ENCODE peak calls at places on chromosomes 3 and 15, in nine cellular contexts. Q is WERI-Rb-1; L is hypothalamus; R is left cardiac atrium; X is stimulated activated effector memory CD8-positive, alpha-beta T cell treated with anti-CD3 and anti-CD28 coated beads, Interleukin-12 subunit alpha, Interleukin-12 subunit beta, amount 100 ng/mL, for 72 hours; Z is stomach; C is anterior cingulate cortex; B is H1; M is HuH-7.5. A is an unnamed sample.

GRCh38 chr15:99344639-99345038 is 93.4 kb downstream of the LRRC28 start:
- DNase-seq in B (no peak), L (no peak), M (no peak), C (no peak), Q (no peak), X (no peak), Z (no peak), R (no peak), A (no peak)

GRCh38 chr3:194985031-194985578 is 285.9 kb downstream of the XXYLT1 start:
- DNase-seq in M (peak), R (peak), C (no peak), B (peak), X (no peak), Q (no peak), L (no peak), Z (peak), A (no peak)

GRCh38 chr15:70614221-70614620 is 149.1 kb downstream of the UACA start:
- DNase-seq in R (no peak), M (no peak), L (no peak), C (no peak), Z (no peak), B (no peak), Q (no peak), X (no peak), A (no peak)

GRCh38 chr3:120604382-120604781 is 8.2 kb downstream of the NDUFB4 start:
- DNase-seq in X (no peak), L (no peak), C (no peak), Q (peak), B (no peak), M (no peak), Z (no peak), R (no peak), A (no peak)

GRCh38 chr15:42402806-42403205 is 43.5 kb downstream of the CAPN3 start:
- DNase-seq in M (no peak), Q (no peak), X (no peak), L (no peak), C (no peak), R (no peak), B (no peak), Z (no peak), A (no peak)

GRCh38 chr15:66603301-66604179 is 37.7 kb upstream of the LCTL start:
- DNase-seq in Q (peak), Z (peak), B (peak), C (peak), R (peak), M (peak), X (peak), L (no peak), A (peak)

GRCh38 chr3:178536271-178537079 is at the start of gene KCNMB2:
- DNase-seq in Q (no peak), L (no peak), B (no peak), C (no peak), M (no peak), R (no peak), X (no peak), Z (no peak), A (peak)

GRCh38 chr3:125618208-125618607 is 22.9 kb upstream of the OSBPL11 start:
- DNase-seq in Z (no peak), R (no peak), Q (no peak), M (no peak), X (no peak), L (no peak), C (no peak), B (no peak), A (no peak)

GRCh38 chr3:10556312-10556711 is 50.9 kb upstream of the ATP2B2 start:
- DNase-seq in X (no peak), Z (no peak), B (no peak), M (no peak), L (no peak), R (no peak), C (no peak), Q (peak), A (no peak)

GRCh38 chr3:30680789-30681188 is 74.4 kb downstream of the TGFBR2 start:
- DNase-seq in M (no peak), L (peak), X (no peak), Z (no peak), C (peak), B (no peak), Q (no peak), R (no peak), A (no peak)

GRCh38 chr15:34813446-34814190 is 18.3 kb upstream of the ACTC1 start:
- DNase-seq in R (no peak), M (no peak), C (no peak), X (no peak), Q (no peak), B (no peak), Z (no peak), L (no peak), A (no peak)

GRCh38 chr15:73922186-73923151 is 3.8 kb upstream of the LOXL1 start:
- DNase-seq in M (no peak), Z (no peak), Q (peak), X (no peak), B (no peak), R (peak), C (no peak), L (no peak), A (peak)

GRCh38 chr3:165464736-165465135 is 268.6 kb upstream of the SLITRK3 start:
- DNase-seq in Q (no peak), M (no peak), X (no peak), B (no peak), L (no peak), C (no peak), Z (no peak), R (no peak), A (no peak)

GRCh38 chr3:112143689-112144088 is 10.6 kb upstream of the GCSAM start:
- DNase-seq in Q (no peak), R (no peak), M (no peak), L (no peak), C (no peak), B (no peak), X (no peak), Z (no peak), A (no peak)

GRCh38 chr15:94040523-94041248 is 190.7 kb upstream of the MCTP2 start:
- DNase-seq in M (no peak), C (no peak), R (no peak), B (no peak), X (no peak), L (no peak), Q (no peak), Z (no peak), A (no peak)

GRCh38 chr3:158731938-158732855 is at the start of gene RARRES1:
- DNase-seq in Q (peak), Z (peak), R (peak), X (peak), C (peak), L (no peak), M (no peak), B (no peak), A (no peak)

GRCh38 chr15:100730129-100730528 is 127.7 kb downstream of the ASB7 start:
- DNase-seq in X (no peak), M (no peak), B (no peak), Q (no peak), C (no peak), Z (no peak), L (no peak), R (no peak), A (no peak)

GRCh38 chr3:15327941-15328340 is 4.4 kb downstream of the SH3BP5 start:
- DNase-seq in L (no peak), M (no peak), C (no peak), Q (no peak), B (no peak), Z (no peak), X (no peak), R (peak), A (no peak)

GRCh38 chr15:81273200-81273599 is 50.7 kb downstream of the STARD5 start:
- DNase-seq in B (no peak), M (no peak), C (no peak), R (no peak), Q (no peak), X (peak), Z (no peak), L (no peak), A (no peak)

GRCh38 chr3:28050895-28051294 is 190.5 kb upstream of the CMC1 start:
- DNase-seq in Z (no peak), X (peak), C (no peak), Q (no peak), R (no peak), L (no peak), B (no peak), M (peak), A (no peak)

GRCh38 chr3:171193693-171194092 is 167.2 kb upstream of the SLC2A2 start:
- DNase-seq in Z (no peak), R (no peak), X (no peak), Q (no peak), C (no peak), B (no peak), M (no peak), L (no peak), A (no peak)

GRCh38 chr15:56869573-56869972 is 48.9 kb upstream of the TCF12 start:
- DNase-seq in M (no peak), C (peak), Z (peak), Q (peak), R (peak), X (peak), L (no peak), B (no peak), A (no peak)

GRCh38 chr3:194685050-194685722 is 497 bp upstream of the FAM43A start:
- DNase-seq in C (no peak), X (no peak), Z (peak), R (no peak), M (no peak), B (no peak), Q (no peak), L (no peak), A (no peak)

GRCh38 chr3:49701388-49702077 is 12.2 kb downstream of the RNF123 start:
- DNase-seq in C (no peak), B (no peak), M (no peak), Q (peak), Z (no peak), X (no peak), L (no peak), R (no peak), A (peak)

GRCh38 chr15:62242999-62243398 is 77.9 kb upstream of the C2CD4B start:
- DNase-seq in Z (no peak), R (no peak), C (no peak), Q (no peak), M (no peak), B (no peak), X (no peak), L (no peak), A (no peak)

GRCh38 chr15:69414702-69415161 is 583 bp downstream of the KIF23 start:
- DNase-seq in B (no peak), L (no peak), C (no peak), X (peak), M (peak), Z (no peak), Q (peak), R (peak), A (peak)